ENCODE peak calls at places on chromosomes 1 and 21, in five cellular contexts. N is fibroblast of lung, Z is pancreas, M is brain microvascular endothelial cell, Y is IMR-90. K is an unnamed sample.

GRCh38 chr1:119968068-119968492 is 71.8 kb upstream of the ADAM30 start:
- DNase-seq in Z (peak; percentile 85), M (peak; percentile 45), N (peak; percentile 34), Y (peak; percentile 52), K (peak; percentile 64)

GRCh38 chr1:88061830-88062177 is 622.3 kb upstream of the PKN2 start:
- DNase-seq in M (no peak), Y (peak; percentile 20), N (peak; percentile 50), Z (no peak), K (no peak)

GRCh38 chr1:89311757-89312156 is 39.1 kb upstream of the GBP5 start:
- DNase-seq in M (no peak), N (no peak), Z (no peak), Y (no peak), K (peak; percentile 19)

GRCh38 chr1:26044971-26045711 is 777 bp downstream of the SLC30A2 start:
- DNase-seq in M (no peak), N (no peak), Y (no peak), Z (peak; percentile 84), K (no peak)

GRCh38 chr1:225483818-225484656 is 56.2 kb upstream of the LBR start:
- DNase-seq in M (no peak), Z (no peak), Y (no peak), N (no peak), K (no peak)

GRCh38 chr1:98172022-98172421 is 251.2 kb upstream of the DPYD start:
- DNase-seq in Z (no peak), Y (no peak), M (no peak), N (peak; percentile 24), K (no peak)

GRCh38 chr21:31658053-31658452 is 1.4 kb upstream of the SOD1 start:
- DNase-seq in Z (no peak), M (no peak), Y (no peak), N (no peak), K (no peak)

GRCh38 chr1:102691592-102692090 is 416.7 kb downstream of the COL11A1 start:
- DNase-seq in N (no peak), M (no peak), Z (no peak), Y (no peak), K (no peak)

GRCh38 chr1:43453442-43454269 is at the start of gene HYI:
- DNase-seq in M (peak; percentile 80), Z (peak; percentile 87), N (peak; percentile 89), Y (peak; percentile 86), K (peak; percentile 35)

GRCh38 chr1:88327391-88328267 is 356.4 kb upstream of the PKN2 start:
- DNase-seq in Z (no peak), N (peak; percentile 95), M (peak; percentile 57), Y (peak; percentile 93), K (no peak)

GRCh38 chr1:246526915-246527314 is 19.8 kb upstream of the SMYD3 start:
- DNase-seq in Y (no peak), Z (no peak), M (no peak), N (no peak), K (no peak)

GRCh38 chr1:67685558-67686271 is 714 bp downstream of the GADD45A start:
- DNase-seq in Z (peak; percentile 76), M (peak; percentile 39), N (peak; percentile 47), Y (no peak), K (peak; percentile 57)

GRCh38 chr1:174875306-174875705 is 124.4 kb upstream of the CACYBP start:
- DNase-seq in N (no peak), M (no peak), Y (no peak), Z (peak; percentile 79), K (no peak)

GRCh38 chr21:16570856-16571255 is 841.1 kb downstream of the USP25 start:
- DNase-seq in Y (no peak), N (peak; percentile 63), Z (no peak), M (no peak), K (no peak)

GRCh38 chr1:10105484-10105883 is 72.7 kb downstream of the UBE4B start:
- DNase-seq in Z (no peak), M (no peak), Y (no peak), N (no peak), K (no peak)

GRCh38 chr1:26434161-26434752 is 2.1 kb downstream of the DHDDS start:
- DNase-seq in M (no peak), N (peak; percentile 27), Z (no peak), Y (no peak), K (no peak)

GRCh38 chr1:36008546-36009197 is 75.2 kb upstream of the TEKT2 start:
- DNase-seq in Y (peak; percentile 74), N (peak; percentile 94), Z (no peak), M (peak; percentile 82), K (no peak)

GRCh38 chr1:32863516-32864245 is 7.0 kb downstream of the FNDC5 start:
- DNase-seq in Z (no peak), M (no peak), N (no peak), Y (no peak), K (no peak)

GRCh38 chr1:150678988-150679387 is 18.0 kb downstream of the GOLPH3L start:
- DNase-seq in M (no peak), Y (no peak), N (no peak), Z (no peak), K (no peak)
- TF ChIP-seq CTCF in M (no peak), Y (no peak), N (no peak), Z (no peak), K (no peak)

GRCh38 chr1:93447481-93448291 is at the start of gene FNBP1L:
- DNase-seq in Z (peak; percentile 95), M (peak; percentile 40), N (peak; percentile 75), Y (peak; percentile 52), K (peak; percentile 32)

GRCh38 chr1:93450331-93450730 is 2.4 kb downstream of the FNBP1L start:
- DNase-seq in Y (no peak), N (no peak), Z (no peak), M (no peak), K (no peak)

GRCh38 chr1:93446837-93447451 is 974 bp upstream of the FNBP1L start:
- DNase-seq in N (no peak), Y (no peak), M (no peak), Z (peak; percentile 65), K (no peak)

GRCh38 chr1:93448292-93448982 is 519 bp downstream of the FNBP1L start:
- DNase-seq in N (peak; percentile 31), M (no peak), Y (no peak), Z (peak; percentile 81), K (no peak)

GRCh38 chr1:93448983-93449805 is 1.3 kb downstream of the FNBP1L start:
- DNase-seq in M (no peak), N (peak; percentile 65), Y (peak; percentile 65), Z (peak; percentile 74), K (no peak)
- TF ChIP-seq CTCF in M (peak; percentile 10), N (no peak), Y (no peak), Z (no peak), K (no peak)

GRCh38 chr1:158118713-158119402 is 61.8 kb upstream of the CD1D start:
- DNase-seq in M (no peak), Z (no peak), N (no peak), Y (no peak), K (no peak)

GRCh38 chr1:158120254-158120653 is 60.4 kb upstream of the CD1D start:
- DNase-seq in Y (no peak), N (no peak), Z (no peak), M (no peak), K (no peak)

GRCh38 chr1:158122823-158123390 is 57.8 kb upstream of the CD1D start:
- DNase-seq in M (no peak), Y (no peak), Z (no peak), N (no peak), K (no peak)

GRCh38 chr1:158124034-158124433 is 56.7 kb upstream of the CD1D start:
- DNase-seq in Z (peak; percentile 69), M (no peak), N (peak; percentile 50), Y (peak; percentile 9), K (no peak)

GRCh38 chr1:158121604-158122254 is 59.0 kb upstream of the CD1D start:
- DNase-seq in N (peak; percentile 36), M (peak; percentile 27), Z (no peak), Y (peak; percentile 46), K (no peak)
- TF ChIP-seq CTCF in N (peak; percentile 70), M (peak; percentile 79), Z (peak; percentile 57), Y (peak; percentile 57), K (no peak)

DNA sequence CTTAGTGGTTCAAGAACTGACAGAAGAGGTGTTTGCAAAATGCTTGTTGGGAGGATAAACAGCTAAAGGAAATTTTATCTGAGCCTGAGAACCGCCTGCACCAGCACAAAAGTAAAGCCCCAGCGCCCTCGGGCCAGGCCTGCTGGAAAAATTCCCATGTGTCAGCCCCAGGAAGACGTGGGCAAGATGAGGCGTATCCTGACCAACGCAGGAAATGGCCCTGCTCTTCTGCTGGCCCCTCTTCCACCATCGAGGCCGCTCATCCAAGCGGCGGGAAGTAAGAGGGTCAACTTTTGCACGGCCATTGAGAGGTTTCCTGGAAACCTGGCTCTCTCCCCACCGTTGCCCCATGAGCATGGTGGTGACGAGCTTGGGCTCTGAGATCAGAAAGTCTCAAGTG is 39.6 kb downstream of the LRRC3 start:
- DNase-seq in M (no peak), Y (no peak), Z (no peak), N (no peak), K (no peak)
- TF ChIP-seq CTCF in M (no peak), Y (no peak), Z (no peak), N (no peak), K (no peak)

GRCh38 chr1:24992761-24993211 is 62.7 kb upstream of the RUNX3 start:
- DNase-seq in M (no peak), N (no peak), Y (no peak), Z (no peak), K (no peak)

GRCh38 chr1:24990136-24990535 is 60.1 kb upstream of the RUNX3 start:
- DNase-seq in N (no peak), Y (no peak), Z (no peak), M (no peak), K (no peak)

GRCh38 chr1:24992124-24992760 is 62.2 kb upstream of the RUNX3 start:
- DNase-seq in N (no peak), M (no peak), Z (no peak), Y (no peak), K (no peak)

GRCh38 chr1:24990796-24991195 is 60.7 kb upstream of the RUNX3 start:
- DNase-seq in Z (no peak), N (no peak), Y (no peak), M (no peak), K (no peak)

GRCh38 chr1:24991242-24992037 is 61.4 kb upstream of the RUNX3 start:
- DNase-seq in Y (no peak), M (no peak), N (no peak), Z (no peak), K (no peak)
- TF ChIP-seq CTCF in Y (no peak), M (peak; percentile 7), N (no peak), Z (no peak), K (no peak)

GRCh38 chr1:109838838-109839240 is 71.8 kb upstream of the CSF1 start:
- DNase-seq in M (peak; percentile 54), N (peak; percentile 69), Z (no peak), Y (peak; percentile 77), K (no peak)
- TF ChIP-seq CTCF in M (no peak), N (no peak), Z (no peak), Y (peak; percentile 20), K (no peak)

GRCh38 chr1:155596864-155597263 is 13.2 kb upstream of the MSTO1 start:
- DNase-seq in M (no peak), N (no peak), Z (no peak), Y (no peak), K (no peak)

GRCh38 chr1:155598842-155599331 is 11.1 kb upstream of the MSTO1 start:
- DNase-seq in Z (no peak), M (peak; percentile 53), Y (peak; percentile 43), N (peak; percentile 32), K (no peak)
- TF ChIP-seq CTCF in Z (no peak), M (peak; percentile 34), Y (no peak), N (peak; percentile 5), K (no peak)

GRCh38 chr1:150162862-150163706 is 13.4 kb downstream of the PLEKHO1 start:
- DNase-seq in Y (peak; percentile 100), N (peak; percentile 100), Z (no peak), M (peak; percentile 99), K (no peak)
- TF ChIP-seq CTCF in Y (peak; percentile 13), N (peak; percentile 25), Z (no peak), M (peak; percentile 45), K (no peak)